ENCODE peak calls at places on chromosomes 12 and 14, in eight cellular contexts. One of them, this sample, is unnamed.

GRCh38 chr12:114963846-114964245 is 279.9 kb upstream of the TBX3 start:
- DNase-seq in H9: no peak
- DNase-seq in PC-3: no peak
- DNase-seq in type B pancreatic cell: no peak
- DNase-seq in foreskin fibroblast: no peak
- DNase-seq in fibroblast of lung: peak
- DNase-seq in tibial artery: no peak
- DNase-seq in nephron progenitor cell: no peak
- DNase-seq in this sample: no peak

GRCh38 chr14:90758028-90758889 is 58.0 kb downstream of the TTC7B start:
- DNase-seq in H9: peak
- DNase-seq in PC-3: peak
- DNase-seq in type B pancreatic cell: peak
- DNase-seq in foreskin fibroblast: peak
- DNase-seq in fibroblast of lung: peak
- DNase-seq in tibial artery: peak
- DNase-seq in nephron progenitor cell: peak
- DNase-seq in this sample: peak

GRCh38 chr12:18084080-18084479 is 5.9 kb downstream of the RERGL start:
- DNase-seq in H9: no peak
- DNase-seq in PC-3: no peak
- DNase-seq in type B pancreatic cell: no peak
- DNase-seq in foreskin fibroblast: no peak
- DNase-seq in fibroblast of lung: no peak
- DNase-seq in tibial artery: no peak
- DNase-seq in nephron progenitor cell: no peak
- DNase-seq in this sample: no peak

GRCh38 chr12:58509116-58509885 is 411.0 kb downstream of the LRIG3 start:
- DNase-seq in H9: no peak
- DNase-seq in PC-3: peak
- DNase-seq in type B pancreatic cell: no peak
- DNase-seq in foreskin fibroblast: peak
- DNase-seq in fibroblast of lung: peak
- DNase-seq in tibial artery: no peak
- DNase-seq in nephron progenitor cell: no peak
- DNase-seq in this sample: no peak

GRCh38 chr14:105488781-105489606 is 2.1 kb upstream of the TEDC1 start:
- DNase-seq in H9: no peak
- DNase-seq in PC-3: no peak
- DNase-seq in type B pancreatic cell: no peak
- DNase-seq in foreskin fibroblast: no peak
- DNase-seq in fibroblast of lung: no peak
- DNase-seq in tibial artery: no peak
- DNase-seq in nephron progenitor cell: peak
- DNase-seq in this sample: peak

GRCh38 chr14:21868442-21869046 is 194.9 kb upstream of the OR4E1 start:
- DNase-seq in H9: peak
- DNase-seq in PC-3: peak
- DNase-seq in type B pancreatic cell: no peak
- DNase-seq in foreskin fibroblast: no peak
- DNase-seq in fibroblast of lung: no peak
- DNase-seq in tibial artery: peak
- DNase-seq in nephron progenitor cell: peak
- DNase-seq in this sample: peak

GRCh38 chr12:66240106-66240820 is 51.2 kb downstream of the IRAK3 start:
- DNase-seq in H9: no peak
- DNase-seq in PC-3: no peak
- DNase-seq in type B pancreatic cell: no peak
- DNase-seq in foreskin fibroblast: no peak
- DNase-seq in fibroblast of lung: no peak
- DNase-seq in tibial artery: no peak
- DNase-seq in nephron progenitor cell: no peak
- DNase-seq in this sample: no peak

GRCh38 chr12:117063162-117063911 is 35.9 kb downstream of the TESC start:
- DNase-seq in H9: peak
- DNase-seq in PC-3: no peak
- DNase-seq in type B pancreatic cell: no peak
- DNase-seq in foreskin fibroblast: no peak
- DNase-seq in fibroblast of lung: no peak
- DNase-seq in tibial artery: peak
- DNase-seq in nephron progenitor cell: no peak
- DNase-seq in this sample: no peak

GRCh38 chr12:1777798-1778197 is 42.6 kb upstream of the LRTM2 start:
- DNase-seq in H9: no peak
- DNase-seq in PC-3: peak
- DNase-seq in type B pancreatic cell: no peak
- DNase-seq in foreskin fibroblast: peak
- DNase-seq in fibroblast of lung: peak
- DNase-seq in tibial artery: no peak
- DNase-seq in nephron progenitor cell: no peak
- DNase-seq in this sample: no peak

GRCh38 chr14:22614240-22614799 is 16.2 kb downstream of the ABHD4 start:
- DNase-seq in H9: no peak
- DNase-seq in PC-3: peak
- DNase-seq in type B pancreatic cell: no peak
- DNase-seq in foreskin fibroblast: peak
- DNase-seq in fibroblast of lung: peak
- DNase-seq in tibial artery: no peak
- DNase-seq in nephron progenitor cell: peak
- DNase-seq in this sample: peak

GRCh38 chr14:62097824-62098223 is 335.6 kb downstream of the SNAPC1 start:
- DNase-seq in H9: no peak
- DNase-seq in PC-3: no peak
- DNase-seq in type B pancreatic cell: no peak
- DNase-seq in foreskin fibroblast: no peak
- DNase-seq in fibroblast of lung: no peak
- DNase-seq in tibial artery: no peak
- DNase-seq in nephron progenitor cell: no peak
- DNase-seq in this sample: no peak

GRCh38 chr12:57610553-57611115 is 601 bp upstream of the ARHGEF25 start:
- DNase-seq in H9: no peak
- DNase-seq in PC-3: no peak
- DNase-seq in type B pancreatic cell: no peak
- DNase-seq in foreskin fibroblast: peak
- DNase-seq in fibroblast of lung: no peak
- DNase-seq in tibial artery: peak
- DNase-seq in nephron progenitor cell: peak
- DNase-seq in this sample: peak

GRCh38 chr14:81669308-81669707 is 135.7 kb upstream of the SEL1L start:
- DNase-seq in H9: no peak
- DNase-seq in PC-3: no peak
- DNase-seq in type B pancreatic cell: no peak
- DNase-seq in foreskin fibroblast: peak
- DNase-seq in fibroblast of lung: no peak
- DNase-seq in tibial artery: no peak
- DNase-seq in nephron progenitor cell: no peak
- DNase-seq in this sample: no peak

GRCh38 chr12:64077922-64078321 is 144.2 kb downstream of the KICS2 start:
- DNase-seq in H9: no peak
- DNase-seq in PC-3: peak
- DNase-seq in type B pancreatic cell: no peak
- DNase-seq in foreskin fibroblast: peak
- DNase-seq in fibroblast of lung: no peak
- DNase-seq in tibial artery: no peak
- DNase-seq in nephron progenitor cell: no peak
- DNase-seq in this sample: no peak

GRCh38 chr12:113359939-113360748 is 1.8 kb downstream of the PLBD2 start:
- DNase-seq in H9: no peak
- DNase-seq in PC-3: peak
- DNase-seq in type B pancreatic cell: no peak
- DNase-seq in foreskin fibroblast: peak
- DNase-seq in fibroblast of lung: peak
- DNase-seq in tibial artery: no peak
- DNase-seq in nephron progenitor cell: no peak
- DNase-seq in this sample: no peak
- TF ChIP-seq CTCF in H9: peak
- TF ChIP-seq CTCF in PC-3: peak
- TF ChIP-seq CTCF in type B pancreatic cell: no peak
- TF ChIP-seq CTCF in foreskin fibroblast: peak
- TF ChIP-seq CTCF in fibroblast of lung: peak
- TF ChIP-seq CTCF in tibial artery: no peak
- TF ChIP-seq CTCF in nephron progenitor cell: no peak
- TF ChIP-seq CTCF in this sample: peak

GRCh38 chr12:42299392-42300308 is 26.2 kb downstream of the ZCRB1 start:
- DNase-seq in H9: no peak
- DNase-seq in PC-3: peak
- DNase-seq in type B pancreatic cell: no peak
- DNase-seq in foreskin fibroblast: peak
- DNase-seq in fibroblast of lung: peak
- DNase-seq in tibial artery: no peak
- DNase-seq in nephron progenitor cell: no peak
- DNase-seq in this sample: no peak

GRCh38 chr12:42298887-42299286 is 27.0 kb downstream of the ZCRB1 start:
- DNase-seq in H9: no peak
- DNase-seq in PC-3: no peak
- DNase-seq in type B pancreatic cell: no peak
- DNase-seq in foreskin fibroblast: no peak
- DNase-seq in fibroblast of lung: no peak
- DNase-seq in tibial artery: no peak
- DNase-seq in nephron progenitor cell: no peak
- DNase-seq in this sample: no peak

GRCh38 chr12:42291680-42292079 is 34.2 kb downstream of the ZCRB1 start:
- DNase-seq in H9: no peak
- DNase-seq in PC-3: no peak
- DNase-seq in type B pancreatic cell: no peak
- DNase-seq in foreskin fibroblast: no peak
- DNase-seq in fibroblast of lung: no peak
- DNase-seq in tibial artery: no peak
- DNase-seq in nephron progenitor cell: no peak
- DNase-seq in this sample: no peak

DNA sequence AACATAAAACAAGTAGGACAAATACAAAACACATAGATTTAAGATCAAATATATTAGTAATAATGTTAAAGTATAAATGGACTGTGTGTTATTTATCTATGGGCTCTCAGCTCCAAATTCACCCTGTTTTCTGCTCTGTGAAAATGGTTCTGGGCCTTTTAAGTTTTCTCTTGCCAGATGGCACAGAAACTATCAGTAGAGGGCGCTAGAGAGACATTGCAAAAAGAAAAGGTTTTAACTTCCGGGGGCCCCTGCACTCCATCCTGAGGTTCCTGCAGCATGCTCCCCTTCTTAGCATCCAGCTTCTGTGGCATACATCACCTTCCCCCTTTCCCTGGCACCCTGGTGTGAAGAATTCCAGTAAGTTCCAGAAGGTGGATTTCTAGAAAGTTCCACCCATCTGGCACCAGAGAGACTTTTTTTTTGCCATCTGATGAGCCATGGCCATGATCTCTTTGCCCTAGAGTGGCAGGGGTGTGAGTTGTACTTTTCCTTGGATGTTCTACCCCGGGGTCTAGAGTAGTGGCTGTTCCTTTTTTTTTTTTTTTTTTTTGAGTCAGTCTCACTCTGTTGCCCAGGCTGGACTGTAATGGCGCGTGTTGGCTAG is 29.3 kb downstream of the ZCRB1 start:
- DNase-seq in H9: no peak
- DNase-seq in PC-3: peak
- DNase-seq in type B pancreatic cell: no peak
- DNase-seq in foreskin fibroblast: peak
- DNase-seq in fibroblast of lung: no peak
- DNase-seq in tibial artery: no peak
- DNase-seq in nephron progenitor cell: no peak
- DNase-seq in this sample: peak
- TF ChIP-seq CTCF in H9: peak
- TF ChIP-seq CTCF in PC-3: peak
- TF ChIP-seq CTCF in type B pancreatic cell: peak
- TF ChIP-seq CTCF in foreskin fibroblast: peak
- TF ChIP-seq CTCF in fibroblast of lung: peak
- TF ChIP-seq CTCF in tibial artery: no peak
- TF ChIP-seq CTCF in nephron progenitor cell: peak
- TF ChIP-seq CTCF in this sample: peak

DNA sequence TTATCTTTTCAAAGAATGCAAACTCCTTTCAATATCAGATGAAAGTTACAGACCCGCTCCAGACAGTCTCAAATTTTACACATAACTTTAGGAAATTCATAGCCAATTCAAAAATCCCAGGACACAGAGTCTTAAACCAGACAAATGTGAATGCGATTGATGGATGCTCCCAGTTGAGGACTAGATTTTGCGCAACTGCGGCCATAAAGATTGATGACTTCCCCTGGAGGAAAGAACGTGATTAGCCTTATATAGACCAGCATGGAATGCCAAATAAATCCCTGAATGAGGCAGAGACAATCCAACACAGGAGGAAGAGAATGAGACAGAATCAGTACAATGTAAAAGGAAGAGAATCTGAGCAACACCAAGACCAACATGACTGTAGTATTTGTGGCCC is 224.9 kb upstream of the ARID2 start:
- DNase-seq in H9: no peak
- DNase-seq in PC-3: no peak
- DNase-seq in type B pancreatic cell: no peak
- DNase-seq in foreskin fibroblast: no peak
- DNase-seq in fibroblast of lung: no peak
- DNase-seq in tibial artery: no peak
- DNase-seq in nephron progenitor cell: no peak
- DNase-seq in this sample: no peak
- TF ChIP-seq CTCF in H9: no peak
- TF ChIP-seq CTCF in PC-3: no peak
- TF ChIP-seq CTCF in type B pancreatic cell: no peak
- TF ChIP-seq CTCF in foreskin fibroblast: no peak
- TF ChIP-seq CTCF in fibroblast of lung: no peak
- TF ChIP-seq CTCF in tibial artery: no peak
- TF ChIP-seq CTCF in nephron progenitor cell: no peak
- TF ChIP-seq CTCF in this sample: no peak

GRCh38 chr14:93034671-93034994 is 81.1 kb downstream of the ITPK1 start:
- DNase-seq in H9: no peak
- DNase-seq in PC-3: no peak
- DNase-seq in type B pancreatic cell: no peak
- DNase-seq in foreskin fibroblast: no peak
- DNase-seq in fibroblast of lung: no peak
- DNase-seq in tibial artery: no peak
- DNase-seq in nephron progenitor cell: no peak
- DNase-seq in this sample: no peak

GRCh38 chr14:93033039-93033982 is 82.4 kb downstream of the ITPK1 start:
- DNase-seq in H9: no peak
- DNase-seq in PC-3: no peak
- DNase-seq in type B pancreatic cell: no peak
- DNase-seq in foreskin fibroblast: no peak
- DNase-seq in fibroblast of lung: no peak
- DNase-seq in tibial artery: no peak
- DNase-seq in nephron progenitor cell: no peak
- DNase-seq in this sample: no peak

GRCh38 chr14:93035585-93035916 is 80.2 kb downstream of the ITPK1 start:
- DNase-seq in H9: no peak
- DNase-seq in PC-3: no peak
- DNase-seq in type B pancreatic cell: no peak
- DNase-seq in foreskin fibroblast: no peak
- DNase-seq in fibroblast of lung: no peak
- DNase-seq in tibial artery: no peak
- DNase-seq in nephron progenitor cell: no peak
- DNase-seq in this sample: no peak

GRCh38 chr14:93032301-93032929 is 83.3 kb downstream of the ITPK1 start:
- DNase-seq in H9: no peak
- DNase-seq in PC-3: peak
- DNase-seq in type B pancreatic cell: no peak
- DNase-seq in foreskin fibroblast: peak
- DNase-seq in fibroblast of lung: no peak
- DNase-seq in tibial artery: peak
- DNase-seq in nephron progenitor cell: peak
- DNase-seq in this sample: peak

GRCh38 chr14:93033983-93034670 is 81.6 kb downstream of the ITPK1 start:
- DNase-seq in H9: peak
- DNase-seq in PC-3: no peak
- DNase-seq in type B pancreatic cell: no peak
- DNase-seq in foreskin fibroblast: no peak
- DNase-seq in fibroblast of lung: no peak
- DNase-seq in tibial artery: no peak
- DNase-seq in nephron progenitor cell: peak
- DNase-seq in this sample: peak
- TF ChIP-seq CTCF in H9: peak
- TF ChIP-seq CTCF in PC-3: peak
- TF ChIP-seq CTCF in type B pancreatic cell: peak
- TF ChIP-seq CTCF in foreskin fibroblast: peak
- TF ChIP-seq CTCF in fibroblast of lung: peak
- TF ChIP-seq CTCF in tibial artery: peak
- TF ChIP-seq CTCF in nephron progenitor cell: peak
- TF ChIP-seq CTCF in this sample: peak